ENCODE peak calls at places on chromosomes 5 and 9, in five cellular contexts. A is suprapubic skin, U is A549, R is transverse colon, I is ovary. L is an unnamed sample.

GRCh38 chr5:153974131-153974812 is 64.4 kb downstream of the FAM114A2 start:
- DNase-seq in A (no peak), U (peak), R (peak), I (no peak), L (peak)

GRCh38 chr5:31492824-31493223 is 39.1 kb downstream of the DROSHA start:
- DNase-seq in A (no peak), U (no peak), R (no peak), I (no peak), L (no peak)

GRCh38 chr9:70552561-70552960 is 138.1 kb upstream of the KLF9 start:
- DNase-seq in A (no peak), U (no peak), R (no peak), I (no peak), L (no peak)

GRCh38 chr5:150256416-150257064 is 33.0 kb downstream of the CAMK2A start:
- DNase-seq in A (no peak), U (peak), R (no peak), I (no peak), L (no peak)

GRCh38 chr5:139417214-139417613 is 13.3 kb upstream of the SPATA24 start:
- DNase-seq in A (no peak), U (no peak), R (no peak), I (peak), L (no peak)

GRCh38 chr5:73170522-73170921 is 2.5 kb upstream of the TMEM174 start:
- DNase-seq in A (no peak), U (no peak), R (peak), I (no peak), L (no peak)

GRCh38 chr5:81017320-81017719 is 57.2 kb downstream of the RASGRF2 start:
- DNase-seq in A (no peak), U (no peak), R (no peak), I (no peak), L (no peak)

GRCh38 chr9:93505518-93506123 is 52.2 kb upstream of the FAM120AOS start:
- DNase-seq in A (no peak), U (no peak), R (no peak), I (no peak), L (no peak)

GRCh38 chr9:82488319-82488701 is 499.7 kb downstream of the SPATA31D1 start:
- DNase-seq in A (no peak), U (no peak), R (no peak), I (no peak), L (peak)

GRCh38 chr9:29322240-29322639 is 1749.0 kb upstream of the C9orf72 start:
- DNase-seq in A (no peak), U (no peak), R (no peak), I (no peak), L (no peak)

GRCh38 chr9:33244150-33244784 is 4.3 kb downstream of the SPINK4 start:
- DNase-seq in A (no peak), U (no peak), R (no peak), I (no peak), L (no peak)

GRCh38 chr9:33234511-33235467 is 5.2 kb upstream of the SPINK4 start:
- DNase-seq in A (peak), U (peak), R (no peak), I (no peak), L (no peak)

GRCh38 chr9:33241298-33241697 is 1.3 kb downstream of the SPINK4 start:
- DNase-seq in A (peak), U (no peak), R (peak), I (no peak), L (no peak)

GRCh38 chr9:33236571-33236970 is 3.4 kb upstream of the SPINK4 start:
- DNase-seq in A (no peak), U (no peak), R (no peak), I (no peak), L (no peak)

GRCh38 chr9:33239922-33240321 is at the start of gene SPINK4:
- DNase-seq in A (peak), U (no peak), R (no peak), I (no peak), L (no peak)
- TF ChIP-seq EP300 in A (no peak), U (no peak), R (no peak), I (no peak), L (no peak)

DNA sequence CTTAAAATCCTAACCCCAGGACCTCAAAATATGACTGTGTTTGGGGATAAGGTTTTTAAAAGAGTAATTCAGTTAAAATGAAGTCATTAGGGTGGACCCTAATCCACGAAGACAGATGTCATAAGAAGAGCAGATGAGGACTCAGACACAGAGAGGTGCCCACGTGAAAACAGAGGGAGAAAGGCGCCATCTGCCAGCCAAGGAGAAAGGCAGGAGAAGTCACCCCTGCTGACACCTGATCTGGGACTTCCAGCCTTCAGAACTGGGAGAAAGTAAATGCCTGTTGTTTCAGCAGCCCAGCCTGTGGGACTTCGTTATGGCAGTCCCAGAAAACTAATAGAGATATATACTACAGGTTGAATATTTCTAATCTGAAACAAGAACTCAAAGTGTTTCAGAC is 67.4 kb downstream of the ROR2 start:
- DNase-seq in A (no peak), U (no peak), R (no peak), I (no peak), L (no peak)
- TF ChIP-seq CTCF in A (no peak), U (no peak), R (no peak), I (no peak), L (no peak)

DNA sequence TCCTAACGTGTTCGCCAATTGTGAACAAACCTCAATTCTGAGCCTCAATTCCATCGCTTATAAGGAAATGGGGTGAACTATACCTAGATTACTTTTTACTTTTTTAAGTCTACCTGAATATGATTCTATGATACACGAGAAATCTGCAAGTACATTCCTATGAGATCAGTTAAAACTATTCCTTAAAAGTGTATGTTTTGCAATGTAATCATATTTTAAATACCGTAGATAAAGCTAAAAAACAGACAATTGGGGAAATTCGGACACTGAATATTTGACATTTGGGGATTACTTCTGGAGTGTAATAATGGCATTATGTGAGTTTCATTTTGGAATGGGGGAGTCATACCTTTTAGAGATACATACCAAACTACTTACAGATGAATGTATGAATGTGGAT is 62.3 kb downstream of the STRBP start:
- DNase-seq in A (no peak), U (no peak), R (no peak), I (no peak), L (no peak)
- TF ChIP-seq EP300 in A (no peak), U (no peak), R (no peak), I (no peak), L (no peak)

DNA sequence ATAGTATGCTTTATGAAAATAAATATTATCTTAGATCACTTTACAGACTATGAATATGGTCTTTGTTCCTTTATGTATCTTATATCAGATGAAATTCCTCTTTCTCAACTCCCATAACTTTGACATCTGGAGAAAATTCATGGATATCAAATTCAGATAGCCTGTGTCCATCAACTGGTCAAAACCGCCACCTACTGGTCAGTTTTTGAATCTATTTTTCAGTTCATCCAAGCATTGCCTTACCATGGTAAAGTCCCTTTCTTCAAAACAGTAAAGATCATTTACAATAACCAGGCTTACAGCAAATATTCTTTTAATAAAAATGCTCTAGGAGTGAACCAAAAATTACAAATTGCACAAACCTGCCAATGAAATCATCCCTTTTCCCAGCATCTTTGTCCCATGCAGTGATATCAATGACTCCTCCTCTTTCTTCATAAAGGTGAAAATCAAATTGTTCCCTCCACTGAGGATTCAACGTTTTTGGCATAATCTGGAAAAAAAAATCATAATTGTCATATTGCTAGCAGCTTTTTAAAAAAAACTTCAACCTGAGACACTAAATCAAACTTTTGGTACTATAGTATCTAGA is 290.5 kb downstream of the SLF1 start:
- DNase-seq in A (no peak), U (peak), R (no peak), I (no peak), L (no peak)
- TF ChIP-seq CTCF in A (no peak), U (peak), R (no peak), I (peak), L (peak)

L was measured in tibial nerve.